ENCODE peak calls at places on chromosomes 1 and 21, in five cellular contexts. R, V, U, G and Q are unnamed samples.

GRCh38 chr1:240784776-240785175 is 172.8 kb upstream of the GREM2 start:
- DNase-seq in R (no peak), V (no peak), U (no peak), G (no peak), Q (no peak)

GRCh38 chr1:42436794-42437458 is 18.9 kb downstream of the ZMYND12 start:
- DNase-seq in R (no peak), V (no peak), U (no peak), G (no peak), Q (no peak)

GRCh38 chr1:155019377-155020245 is 14.0 kb downstream of the DCST2 start:
- DNase-seq in R (no peak), V (no peak), U (no peak), G (no peak), Q (peak)

GRCh38 chr1:147377263-147378246 is 135.1 kb downstream of the CHD1L start:
- DNase-seq in R (no peak), V (no peak), U (no peak), G (no peak), Q (no peak)

GRCh38 chr1:172400073-172400737 is 20.3 kb upstream of the C1orf105 start:
- DNase-seq in R (no peak), V (no peak), U (no peak), G (no peak), Q (no peak)

GRCh38 chr1:41631971-41632370 is 147.5 kb upstream of the EDN2 start:
- DNase-seq in R (no peak), V (no peak), U (no peak), G (no peak), Q (no peak)

GRCh38 chr1:246595146-246595545 is 28.9 kb downstream of the CNST start:
- DNase-seq in R (no peak), V (no peak), U (no peak), G (no peak), Q (no peak)

GRCh38 chr1:155277896-155278688 is 829 bp downstream of the HCN3 start:
- DNase-seq in R (peak), V (peak), U (peak), G (peak), Q (peak)

GRCh38 chr1:109283748-109284600 is 1.0 kb upstream of the PSRC1 start:
- DNase-seq in R (no peak), V (no peak), U (no peak), G (no peak), Q (no peak)

GRCh38 chr1:202798260-202798659 is 10.0 kb downstream of the KDM5B start:
- DNase-seq in R (no peak), V (no peak), U (no peak), G (no peak), Q (no peak)

GRCh38 chr1:172949096-172949495 is 101.6 kb downstream of the TNFSF18 start:
- DNase-seq in R (no peak), V (no peak), U (no peak), G (no peak), Q (no peak)

GRCh38 chr21:35953570-35953969 is 106.8 kb downstream of the SETD4 start:
- DNase-seq in R (no peak), V (no peak), U (no peak), G (no peak), Q (no peak)

GRCh38 chr1:71850936-71851335 is 431.4 kb downstream of the NEGR1 start:
- DNase-seq in R (no peak), V (no peak), U (no peak), G (no peak), Q (peak)

GRCh38 chr1:204896023-204896422 is 25.4 kb downstream of the NFASC start:
- DNase-seq in R (no peak), V (no peak), U (no peak), G (no peak), Q (no peak)

GRCh38 chr1:65165269-65166002 is 17.4 kb downstream of the AK4 start:
- DNase-seq in R (no peak), V (no peak), U (no peak), G (no peak), Q (no peak)

GRCh38 chr1:9078035-9078948 is 8.9 kb upstream of the SLC2A5 start:
- DNase-seq in R (peak), V (no peak), U (no peak), G (no peak), Q (no peak)

GRCh38 chr1:57450981-57451380 is 27.1 kb upstream of the DAB1 start:
- DNase-seq in R (no peak), V (no peak), U (no peak), G (no peak), Q (no peak)

GRCh38 chr1:225747566-225747965 is 30.1 kb upstream of the SRP9 start:
- DNase-seq in R (no peak), V (peak), U (no peak), G (no peak), Q (no peak)

GRCh38 chr1:155909894-155910293 is 1.3 kb downstream of the RIT1 start:
- DNase-seq in R (no peak), V (no peak), U (no peak), G (no peak), Q (no peak)

GRCh38 chr1:198934901-198935301 is 296.1 kb downstream of the PTPRC start:
- DNase-seq in R (no peak), V (no peak), U (no peak), G (peak), Q (no peak)